ENCODE peak calls at places on chromosome 13, in six cellular contexts. F is IMR-90, P is left ventricle myocardium superior, K is kidney epithelial cell, L is cardiac fibroblast, G is hippocampal formation. X is an unnamed sample.

GRCh38 chr13:43153436-43154082 is 130.2 kb downstream of the DNAJC15 start:
- DNase-seq in F (peak), P (no peak), K (peak), L (peak), G (no peak), X (no peak)

GRCh38 chr13:99439850-99440604 is 61.2 kb upstream of the TM9SF2 start:
- DNase-seq in F (no peak), P (no peak), K (no peak), L (no peak), G (no peak), X (no peak)

GRCh38 chr13:64088491-64088890 is 2672.8 kb upstream of the PCDH20 start:
- DNase-seq in F (no peak), P (no peak), K (no peak), L (no peak), G (no peak), X (no peak)

GRCh38 chr13:51603716-51604115 is 19.5 kb downstream of the WDFY2 start:
- DNase-seq in F (no peak), P (no peak), K (no peak), L (no peak), G (no peak), X (no peak)

GRCh38 chr13:87677334-87678234 is 6.4 kb downstream of the SLITRK5 start:
- DNase-seq in F (no peak), P (no peak), K (no peak), L (no peak), G (no peak), X (no peak)

GRCh38 chr13:60591348-60591747 is 194.3 kb downstream of the TDRD3 start:
- DNase-seq in F (peak), P (no peak), K (no peak), L (peak), G (no peak), X (no peak)

GRCh38 chr13:110520431-110521295 is 40.9 kb downstream of the RAB20 start:
- DNase-seq in F (peak), P (peak), K (no peak), L (peak), G (peak), X (peak)

GRCh38 chr13:33328691-33329090 is 43.1 kb upstream of the STARD13 start:
- DNase-seq in F (no peak), P (no peak), K (no peak), L (no peak), G (no peak), X (no peak)

GRCh38 chr13:76992548-76993001 is 694 bp downstream of the CLN5 start:
- DNase-seq in F (peak), P (peak), K (no peak), L (peak), G (no peak), X (peak)

GRCh38 chr13:43411741-43412140 is 375.0 kb downstream of the ENOX1 start:
- DNase-seq in F (peak), P (peak), K (no peak), L (no peak), G (no peak), X (no peak)

GRCh38 chr13:72125561-72125960 is 258.6 kb upstream of the DACH1 start:
- DNase-seq in F (no peak), P (no peak), K (no peak), L (peak), G (no peak), X (no peak)

GRCh38 chr13:44051923-44052322 is 172.2 kb downstream of the LACC1 start:
- DNase-seq in F (peak), P (no peak), K (no peak), L (no peak), G (no peak), X (no peak)

GRCh38 chr13:45349438-45349837 is 8.5 kb upstream of the TPT1 start:
- DNase-seq in F (peak), P (no peak), K (no peak), L (peak), G (no peak), X (no peak)

GRCh38 chr13:77429320-77430142 is 102.6 kb upstream of the MYCBP2 start:
- DNase-seq in F (no peak), P (no peak), K (no peak), L (peak), G (no peak), X (no peak)

GRCh38 chr13:99486996-99487395 is 14.3 kb upstream of the TM9SF2 start:
- DNase-seq in F (no peak), P (no peak), K (no peak), L (no peak), G (no peak), X (no peak)

GRCh38 chr13:98785405-98785804 is 32.9 kb upstream of the SLC15A1 start:
- DNase-seq in F (no peak), P (no peak), K (no peak), L (no peak), G (no peak), X (no peak)

GRCh38 chr13:28048768-28049167 is 51.6 kb downstream of the FLT3 start:
- DNase-seq in F (no peak), P (no peak), K (no peak), L (no peak), G (no peak), X (no peak)

GRCh38 chr13:52061587-52061986 is 37.1 kb downstream of the UTP14C start:
- DNase-seq in F (no peak), P (no peak), K (no peak), L (peak), G (no peak), X (no peak)

GRCh38 chr13:27263438-27263837 is 7.2 kb upstream of the RASL11A start:
- DNase-seq in F (no peak), P (no peak), K (no peak), L (no peak), G (no peak), X (no peak)

GRCh38 chr13:74145249-74145970 is 11.2 kb upstream of the KLF12 start:
- DNase-seq in F (peak), P (no peak), K (no peak), L (peak), G (no peak), X (no peak)

GRCh38 chr13:58302349-58302748 is 670.8 kb downstream of the PCDH17 start:
- DNase-seq in F (no peak), P (no peak), K (no peak), L (no peak), G (no peak), X (no peak)